ENCODE peak calls at places on chromosomes 2 and 18, in four cellular contexts. One of them, this sample, is unnamed.

GRCh38 chr18:23266717-23267446 is 131.6 kb downstream of the CABLES1 start:
- DNase-seq in left ventricle myocardium superior: no peak
- DNase-seq in bronchial epithelial cell: no peak
- DNase-seq in NCI-H748 treated with DMSO at 0.1 percent for 48 hours: no peak
- DNase-seq in this sample: no peak

GRCh38 chr2:241061275-241061674 is 40.8 kb downstream of the MTERF4 start:
- DNase-seq in left ventricle myocardium superior: no peak
- DNase-seq in bronchial epithelial cell: peak
- DNase-seq in NCI-H748 treated with DMSO at 0.1 percent for 48 hours: no peak
- DNase-seq in this sample: no peak

GRCh38 chr18:11689972-11690570 is 1.0 kb downstream of the GNAL start:
- DNase-seq in NCI-H748 treated with DMSO at 0.1 percent for 48 hours: no peak
- DNase-seq in bronchial epithelial cell: peak
- DNase-seq in left ventricle myocardium superior: no peak
- DNase-seq in this sample: no peak

GRCh38 chr2:108971661-108972566 is 17.1 kb downstream of the EDAR start:
- DNase-seq in NCI-H748 treated with DMSO at 0.1 percent for 48 hours: no peak
- DNase-seq in left ventricle myocardium superior: peak
- DNase-seq in bronchial epithelial cell: peak
- DNase-seq in this sample: no peak

GRCh38 chr18:39462436-39462835 is 1896.8 kb upstream of the CELF4 start:
- DNase-seq in left ventricle myocardium superior: no peak
- DNase-seq in NCI-H748 treated with DMSO at 0.1 percent for 48 hours: no peak
- DNase-seq in bronchial epithelial cell: peak
- DNase-seq in this sample: no peak

GRCh38 chr2:113178891-113179290 is 5.1 kb downstream of the PSD4 start:
- DNase-seq in NCI-H748 treated with DMSO at 0.1 percent for 48 hours: no peak
- DNase-seq in bronchial epithelial cell: no peak
- DNase-seq in left ventricle myocardium superior: no peak
- DNase-seq in this sample: no peak

GRCh38 chr2:225056330-225057073 is 14.2 kb upstream of the DOCK10 start:
- DNase-seq in bronchial epithelial cell: peak
- DNase-seq in left ventricle myocardium superior: no peak
- DNase-seq in NCI-H748 treated with DMSO at 0.1 percent for 48 hours: no peak
- DNase-seq in this sample: no peak

GRCh38 chr2:11343344-11343625 is 1.2 kb downstream of the ROCK2 start:
- DNase-seq in bronchial epithelial cell: no peak
- DNase-seq in NCI-H748 treated with DMSO at 0.1 percent for 48 hours: no peak
- DNase-seq in left ventricle myocardium superior: no peak
- DNase-seq in this sample: no peak

GRCh38 chr2:175371378-175371777 is 189.9 kb upstream of the ATP5MC3 start:
- DNase-seq in NCI-H748 treated with DMSO at 0.1 percent for 48 hours: no peak
- DNase-seq in bronchial epithelial cell: no peak
- DNase-seq in left ventricle myocardium superior: no peak
- DNase-seq in this sample: no peak

GRCh38 chr2:53515435-53516332 is 251.9 kb upstream of the CHAC2 start:
- DNase-seq in bronchial epithelial cell: no peak
- DNase-seq in left ventricle myocardium superior: no peak
- DNase-seq in NCI-H748 treated with DMSO at 0.1 percent for 48 hours: no peak
- DNase-seq in this sample: peak

GRCh38 chr18:34222396-34223163 is 2.1 kb downstream of the NOL4 start:
- DNase-seq in bronchial epithelial cell: peak
- DNase-seq in left ventricle myocardium superior: peak
- DNase-seq in NCI-H748 treated with DMSO at 0.1 percent for 48 hours: peak
- DNase-seq in this sample: peak

GRCh38 chr2:231200805-231201474 is 2.5 kb downstream of the ARMC9 start:
- DNase-seq in bronchial epithelial cell: peak
- DNase-seq in left ventricle myocardium superior: no peak
- DNase-seq in NCI-H748 treated with DMSO at 0.1 percent for 48 hours: no peak
- DNase-seq in this sample: no peak

GRCh38 chr2:196249171-196249570 is 77.8 kb upstream of the STK17B start:
- DNase-seq in left ventricle myocardium superior: no peak
- DNase-seq in bronchial epithelial cell: no peak
- DNase-seq in NCI-H748 treated with DMSO at 0.1 percent for 48 hours: no peak
- DNase-seq in this sample: no peak

GRCh38 chr2:24993797-24994196 is 22.0 kb upstream of the DNAJC27 start:
- DNase-seq in left ventricle myocardium superior: no peak
- DNase-seq in NCI-H748 treated with DMSO at 0.1 percent for 48 hours: no peak
- DNase-seq in bronchial epithelial cell: no peak
- DNase-seq in this sample: no peak

GRCh38 chr2:152407806-152408205 is 72.8 kb downstream of the FMNL2 start:
- DNase-seq in left ventricle myocardium superior: no peak
- DNase-seq in bronchial epithelial cell: no peak
- DNase-seq in NCI-H748 treated with DMSO at 0.1 percent for 48 hours: no peak
- DNase-seq in this sample: no peak

GRCh38 chr2:177669625-177670330 is 277.2 kb downstream of the AGPS start:
- DNase-seq in NCI-H748 treated with DMSO at 0.1 percent for 48 hours: no peak
- DNase-seq in bronchial epithelial cell: no peak
- DNase-seq in left ventricle myocardium superior: no peak
- DNase-seq in this sample: no peak

GRCh38 chr18:56835331-56835730 is 184.2 kb downstream of the WDR7 start:
- DNase-seq in left ventricle myocardium superior: no peak
- DNase-seq in bronchial epithelial cell: no peak
- DNase-seq in NCI-H748 treated with DMSO at 0.1 percent for 48 hours: no peak
- DNase-seq in this sample: no peak

GRCh38 chr18:3869848-3870247 is 419.9 kb downstream of the TGIF1 start:
- DNase-seq in bronchial epithelial cell: peak
- DNase-seq in NCI-H748 treated with DMSO at 0.1 percent for 48 hours: peak
- DNase-seq in left ventricle myocardium superior: no peak
- DNase-seq in this sample: peak

GRCh38 chr2:7111626-7112025 is 194.4 kb downstream of the RNF144A start:
- DNase-seq in NCI-H748 treated with DMSO at 0.1 percent for 48 hours: no peak
- DNase-seq in bronchial epithelial cell: peak
- DNase-seq in left ventricle myocardium superior: no peak
- DNase-seq in this sample: no peak

GRCh38 chr2:112166801-112167499 is 28.8 kb downstream of the FBLN7 start:
- DNase-seq in bronchial epithelial cell: peak
- DNase-seq in NCI-H748 treated with DMSO at 0.1 percent for 48 hours: no peak
- DNase-seq in left ventricle myocardium superior: no peak
- DNase-seq in this sample: no peak

GRCh38 chr18:78549971-78550370 is 429.6 kb upstream of the SALL3 start:
- DNase-seq in NCI-H748 treated with DMSO at 0.1 percent for 48 hours: no peak
- DNase-seq in bronchial epithelial cell: no peak
- DNase-seq in left ventricle myocardium superior: no peak
- DNase-seq in this sample: no peak